ENCODE peak calls at places on chromosome 21, in nine cellular contexts. I, H, M, W, L, Y, V, E and Q are unnamed samples.

GRCh38 chr21:21997390-21998333 is 999.5 kb downstream of the NCAM2 start:
- DNase-seq in I (no peak), H (no peak), M (no peak), W (no peak), L (no peak), Y (no peak), V (no peak), E (no peak), Q (no peak)

GRCh38 chr21:43827015-43827611 is 37.7 kb downstream of the RRP1 start:
- DNase-seq in I (peak; percentile 27), H (no peak), M (no peak), W (peak; percentile 60), L (no peak), Y (no peak), V (no peak), E (no peak), Q (no peak)

GRCh38 chr21:15252437-15252836 is 187.6 kb upstream of the NRIP1 start:
- DNase-seq in I (no peak), H (no peak), M (no peak), W (no peak), L (no peak), Y (no peak), V (no peak), E (no peak), Q (no peak)

GRCh38 chr21:29904359-29905282 is 35.2 kb downstream of the GRIK1 start:
- DNase-seq in I (no peak), H (no peak), M (no peak), W (peak; percentile 20), L (no peak), Y (no peak), V (no peak), E (no peak), Q (peak; percentile 12)

GRCh38 chr21:35697321-35697808 is 363.0 kb downstream of the SETD4 start:
- DNase-seq in I (no peak), H (peak; percentile 6), M (no peak), W (peak; percentile 3), L (no peak), Y (peak; percentile 76), V (no peak), E (no peak), Q (no peak)

GRCh38 chr21:35344582-35344981 is 295.5 kb upstream of the RUNX1 start:
- DNase-seq in I (no peak), H (no peak), M (no peak), W (no peak), L (no peak), Y (no peak), V (no peak), E (no peak), Q (no peak)

GRCh38 chr21:25626752-25627151 is 12.3 kb upstream of the JAM2 start:
- DNase-seq in I (no peak), H (no peak), M (no peak), W (no peak), L (no peak), Y (no peak), V (no peak), E (no peak), Q (no peak)

GRCh38 chr21:36928960-36929359 is 37.5 kb downstream of the HLCS start:
- DNase-seq in I (no peak), H (no peak), M (no peak), W (no peak), L (no peak), Y (no peak), V (no peak), E (no peak), Q (no peak)

GRCh38 chr21:15212214-15212613 is 147.4 kb upstream of the NRIP1 start:
- DNase-seq in I (no peak), H (no peak), M (no peak), W (no peak), L (no peak), Y (no peak), V (no peak), E (no peak), Q (no peak)

DNA sequence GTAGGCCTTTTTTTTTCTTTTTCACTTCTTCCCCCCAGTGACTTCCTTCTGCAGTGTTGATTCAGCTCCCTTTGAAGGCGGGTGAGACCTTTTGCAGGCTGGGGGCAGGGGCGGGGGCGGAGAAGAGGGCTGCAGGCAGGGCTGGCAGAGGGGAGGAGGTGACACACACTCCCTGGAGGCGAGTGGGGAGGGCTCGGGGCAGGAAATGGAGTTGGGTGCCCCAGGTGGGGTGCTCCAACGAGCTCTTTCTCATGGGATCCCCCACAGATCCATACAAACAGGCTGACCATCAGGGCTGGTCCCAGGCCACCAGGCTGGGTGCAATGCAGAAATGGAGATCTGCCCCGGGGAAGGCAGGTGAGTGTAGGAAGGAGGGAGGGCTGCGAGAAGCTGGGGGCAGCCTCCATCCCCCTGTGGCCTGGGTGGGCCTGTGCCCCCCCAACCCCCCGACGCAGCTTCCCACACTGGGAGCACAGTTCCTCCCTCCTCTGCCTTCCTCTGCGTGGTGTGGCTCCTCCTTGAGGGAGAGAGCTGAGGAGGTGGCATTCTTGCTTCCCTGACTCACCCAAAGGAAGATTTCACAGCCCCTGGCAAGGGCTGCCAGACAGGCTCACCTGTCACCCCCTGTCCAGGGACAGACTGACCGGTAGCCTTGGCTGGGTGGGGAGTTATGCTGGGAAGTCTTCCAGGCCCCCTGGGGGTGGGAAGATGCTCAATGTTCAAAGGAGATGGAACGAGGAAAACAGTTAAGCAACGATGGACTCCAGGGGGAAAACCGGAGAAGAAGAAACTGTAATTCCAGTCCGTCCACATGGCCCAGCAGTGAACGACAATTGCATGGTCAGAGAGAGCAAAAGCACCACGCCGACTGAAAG is 7.1 kb upstream of the ITGB2 start:
- DNase-seq in I (no peak), H (peak; percentile 90), M (no peak), W (peak; percentile 89), L (peak; percentile 94), Y (peak; percentile 81), V (peak; percentile 94), E (no peak), Q (peak; percentile 84)
- H3K27ac ChIP-seq in I (peak overlapping the region; percentile 20), H (peak overlapping the region; percentile 75), M (no peak overlapping the region), W (peak overlapping the region; percentile 91), L (peak overlapping the region; percentile 93), Y (peak overlapping the region; percentile 60), V (peak overlapping the region; percentile 79), E (peak overlapping the region; percentile 46), Q (peak overlapping the region; percentile 66)

GRCh38 chr21:34180826-34181359 is 107.5 kb downstream of the MRPS6 start:
- DNase-seq in I (no peak), H (no peak), M (no peak), W (no peak), L (no peak), Y (no peak), V (no peak), E (no peak), Q (no peak)
- TF ChIP-seq CTCF in I (no peak), H (no peak), M (no peak), W (no peak), L (no peak), Y (no peak), V (no peak), E (no peak), Q (no peak)

DNA sequence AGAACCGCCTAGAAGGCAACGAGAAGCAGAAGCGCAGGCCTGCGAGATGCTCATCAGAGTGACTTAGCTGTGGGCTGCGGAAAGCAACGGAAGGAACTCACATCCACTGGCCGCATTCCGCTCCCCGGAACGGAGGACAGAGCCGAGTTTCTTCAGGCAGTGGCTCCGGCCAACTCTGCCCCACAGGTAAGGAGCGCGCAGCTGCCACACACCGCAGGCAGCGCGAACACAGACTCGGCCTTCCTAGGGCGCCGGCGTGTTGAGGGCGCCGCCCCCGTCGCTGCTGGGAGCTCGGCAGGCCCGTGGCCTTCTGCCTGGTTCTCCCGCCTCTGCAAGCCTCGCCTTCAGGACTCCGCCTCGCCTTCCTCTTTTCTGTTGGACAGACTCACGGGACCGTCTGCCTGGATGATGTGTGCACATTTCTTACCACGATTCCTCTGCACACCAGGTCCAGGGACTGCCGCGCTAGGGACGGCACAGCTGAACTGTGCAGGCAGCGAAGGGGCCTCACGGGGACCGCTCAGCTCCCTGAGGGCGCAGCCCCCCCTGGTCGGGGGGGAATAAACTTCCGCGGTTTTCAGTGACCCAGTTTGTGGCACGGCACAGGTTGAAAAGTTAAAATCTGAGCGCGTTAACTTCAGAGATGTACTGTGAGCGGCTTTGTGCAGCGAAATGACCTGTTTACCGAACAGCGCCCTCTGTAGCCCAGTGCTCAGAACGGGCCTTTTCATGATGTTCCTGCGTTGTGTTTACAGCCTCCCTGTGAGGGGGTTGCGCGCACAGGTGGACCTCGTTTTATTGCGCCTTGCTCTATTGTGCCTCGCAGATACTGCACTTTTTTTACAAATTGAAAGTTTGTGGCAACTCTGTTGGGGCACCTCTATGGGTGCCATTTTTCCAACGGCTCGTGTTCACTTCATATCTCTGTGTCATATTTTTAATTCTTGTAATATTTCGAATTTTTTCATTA is 15.8 kb downstream of the TCP10L start:
- DNase-seq in I (peak; percentile 62), H (peak; percentile 82), M (peak; percentile 87), W (peak; percentile 78), L (no peak), Y (peak; percentile 89), V (peak; percentile 78), E (peak; percentile 83), Q (peak; percentile 72)
- H3K27ac ChIP-seq in I (peak overlapping the region; percentile 83), H (peak overlapping the region; percentile 46), M (peak overlapping the region; percentile 79), W (no peak overlapping the region), L (peak overlapping the region; percentile 44), Y (peak overlapping the region; percentile 65), V (peak overlapping the region; percentile 50), E (peak overlapping the region; percentile 92), Q (peak overlapping the region; percentile 93)

GRCh38 chr21:38258803-38259485 is 2.2 kb downstream of the KCNJ15 start:
- DNase-seq in I (no peak), H (no peak), M (no peak), W (no peak), L (no peak), Y (no peak), V (no peak), E (no peak), Q (no peak)
- TF ChIP-seq CTCF in I (no peak), H (no peak), M (no peak), W (no peak), L (no peak), Y (no peak), V (no peak), E (no peak), Q (no peak)

GRCh38 chr21:46126321-46127238 is 28.7 kb downstream of the COL6A2 start:
- DNase-seq in I (no peak), H (no peak), M (no peak), W (no peak), L (peak; percentile 48), Y (peak; percentile 55), V (no peak), E (peak; percentile 73), Q (no peak)

GRCh38 chr21:46125846-46126301 is 28.0 kb downstream of the COL6A2 start:
- DNase-seq in I (no peak), H (peak; percentile 2), M (no peak), W (no peak), L (peak; percentile 66), Y (peak; percentile 64), V (no peak), E (peak; percentile 72), Q (no peak)

GRCh38 chr21:46128106-46128982 is 27.0 kb downstream of the FTCD start:
- DNase-seq in I (no peak), H (no peak), M (no peak), W (no peak), L (peak; percentile 44), Y (peak; percentile 57), V (no peak), E (no peak), Q (no peak)

GRCh38 chr21:46128983-46129571 is 26.3 kb downstream of the FTCD start:
- DNase-seq in I (no peak), H (no peak), M (no peak), W (no peak), L (peak; percentile 60), Y (peak; percentile 57), V (no peak), E (no peak), Q (no peak)

GRCh38 chr21:46127239-46128105 is 27.9 kb downstream of the FTCD start:
- DNase-seq in I (no peak), H (no peak), M (no peak), W (no peak), L (peak; percentile 55), Y (peak; percentile 51), V (no peak), E (peak; percentile 75), Q (no peak)
- H3K27ac ChIP-seq in I (no peak overlapping the region), H (no peak overlapping the region), M (no peak overlapping the region), W (no peak overlapping the region), L (no peak overlapping the region), Y (no peak overlapping the region), V (no peak overlapping the region), E (no peak overlapping the region), Q (no peak overlapping the region)